ENCODE peak calls at places on chromosomes 13 and 19, in five cellular contexts. One of them, this sample, is unnamed.

GRCh38 chr19:13018037-13018914 is 23.0 kb downstream of the NFIX start:
- DNase-seq in hypothalamus: peak; percentile 68
- DNase-seq in WTC11: peak; percentile 46
- DNase-seq in amniotic stem cell: no peak
- DNase-seq in HS-5: no peak
- DNase-seq in this sample: no peak

GRCh38 chr13:93614776-93615175 is 388.2 kb downstream of the GPC6 start:
- DNase-seq in hypothalamus: no peak
- DNase-seq in WTC11: no peak
- DNase-seq in amniotic stem cell: no peak
- DNase-seq in HS-5: no peak
- DNase-seq in this sample: no peak

GRCh38 chr13:74206061-74206561 is 71.9 kb upstream of the KLF12 start:
- DNase-seq in hypothalamus: no peak
- DNase-seq in WTC11: no peak
- DNase-seq in amniotic stem cell: peak; percentile 28
- DNase-seq in HS-5: no peak
- DNase-seq in this sample: no peak

GRCh38 chr19:2253106-2254051 is 2.8 kb downstream of the JSRP1 start:
- DNase-seq in hypothalamus: no peak
- DNase-seq in WTC11: peak; percentile 72
- DNase-seq in amniotic stem cell: no peak
- DNase-seq in HS-5: no peak
- DNase-seq in this sample: no peak

GRCh38 chr13:110262944-110263343 is 44.0 kb downstream of the COL4A1 start:
- DNase-seq in hypothalamus: no peak
- DNase-seq in WTC11: no peak
- DNase-seq in amniotic stem cell: no peak
- DNase-seq in HS-5: no peak
- DNase-seq in this sample: no peak

GRCh38 chr13:99103536-99103935 is 97.1 kb upstream of the UBAC2 start:
- DNase-seq in hypothalamus: no peak
- DNase-seq in WTC11: no peak
- DNase-seq in amniotic stem cell: no peak
- DNase-seq in HS-5: no peak
- DNase-seq in this sample: peak; percentile 97

GRCh38 chr19:5557691-5558090 is 10.1 kb downstream of the TINCR start:
- DNase-seq in hypothalamus: no peak
- DNase-seq in WTC11: no peak
- DNase-seq in amniotic stem cell: no peak
- DNase-seq in HS-5: no peak
- DNase-seq in this sample: no peak

GRCh38 chr13:48626077-48626449 is 27.7 kb upstream of the CYSLTR2 start:
- DNase-seq in hypothalamus: no peak
- DNase-seq in WTC11: no peak
- DNase-seq in amniotic stem cell: no peak
- DNase-seq in HS-5: no peak
- DNase-seq in this sample: no peak

GRCh38 chr13:102240110-102240509 is 161.7 kb downstream of the FGF14 start:
- DNase-seq in hypothalamus: no peak
- DNase-seq in WTC11: no peak
- DNase-seq in amniotic stem cell: no peak
- DNase-seq in HS-5: no peak
- DNase-seq in this sample: no peak

GRCh38 chr13:114035583-114036501 is 62.0 kb upstream of the C13orf46 start:
- DNase-seq in hypothalamus: peak; percentile 78
- DNase-seq in WTC11: no peak
- DNase-seq in amniotic stem cell: no peak
- DNase-seq in HS-5: no peak
- DNase-seq in this sample: no peak

GRCh38 chr13:109361562-109361961 is 424.8 kb downstream of the IRS2 start:
- DNase-seq in hypothalamus: peak; percentile 4
- DNase-seq in WTC11: no peak
- DNase-seq in amniotic stem cell: no peak
- DNase-seq in HS-5: no peak
- DNase-seq in this sample: no peak

GRCh38 chr13:34003712-34004111 is 185.8 kb downstream of the RFC3 start:
- DNase-seq in hypothalamus: no peak
- DNase-seq in WTC11: no peak
- DNase-seq in amniotic stem cell: no peak
- DNase-seq in HS-5: no peak
- DNase-seq in this sample: no peak

GRCh38 chr19:21432590-21432989 is 35.7 kb downstream of the ZNF493 start:
- DNase-seq in hypothalamus: no peak
- DNase-seq in WTC11: no peak
- DNase-seq in amniotic stem cell: no peak
- DNase-seq in HS-5: no peak
- DNase-seq in this sample: no peak

GRCh38 chr19:56905616-56906015 is 65.1 kb upstream of the PEG3 start:
- DNase-seq in hypothalamus: no peak
- DNase-seq in WTC11: no peak
- DNase-seq in amniotic stem cell: no peak
- DNase-seq in HS-5: no peak
- DNase-seq in this sample: peak; percentile 66

GRCh38 chr13:26390203-26390602 is 136.3 kb downstream of the CDK8 start:
- DNase-seq in hypothalamus: no peak
- DNase-seq in WTC11: no peak
- DNase-seq in amniotic stem cell: no peak
- DNase-seq in HS-5: no peak
- DNase-seq in this sample: no peak

GRCh38 chr13:103187621-103188020 is 121.4 kb upstream of the SLC10A2 start:
- DNase-seq in hypothalamus: no peak
- DNase-seq in WTC11: no peak
- DNase-seq in amniotic stem cell: no peak
- DNase-seq in HS-5: no peak
- DNase-seq in this sample: peak; percentile 33

GRCh38 chr19:4844348-4845179 is 13.1 kb upstream of the TICAM1 start:
- DNase-seq in hypothalamus: no peak
- DNase-seq in WTC11: no peak
- DNase-seq in amniotic stem cell: no peak
- DNase-seq in HS-5: no peak
- DNase-seq in this sample: no peak

GRCh38 chr19:41430907-41431306 is 3.7 kb upstream of the B3GNT8 start:
- DNase-seq in hypothalamus: no peak
- DNase-seq in WTC11: no peak
- DNase-seq in amniotic stem cell: no peak
- DNase-seq in HS-5: no peak
- DNase-seq in this sample: no peak

GRCh38 chr19:32916969-32917611 is 47.5 kb upstream of the SLC7A9 start:
- DNase-seq in hypothalamus: no peak
- DNase-seq in WTC11: no peak
- DNase-seq in amniotic stem cell: no peak
- DNase-seq in HS-5: no peak
- DNase-seq in this sample: no peak

GRCh38 chr13:71979616-71980015 is 112.6 kb upstream of the DACH1 start:
- DNase-seq in hypothalamus: no peak
- DNase-seq in WTC11: peak; percentile 22
- DNase-seq in amniotic stem cell: no peak
- DNase-seq in HS-5: no peak
- DNase-seq in this sample: peak; percentile 26

GRCh38 chr19:34313188-34313587 is 51.8 kb upstream of the GPI start:
- DNase-seq in hypothalamus: no peak
- DNase-seq in WTC11: no peak
- DNase-seq in amniotic stem cell: peak; percentile 16
- DNase-seq in HS-5: peak; percentile 76
- DNase-seq in this sample: no peak

GRCh38 chr13:102401305-102401704 is 543 bp downstream of the FGF14 start:
- DNase-seq in hypothalamus: no peak
- DNase-seq in WTC11: no peak
- DNase-seq in amniotic stem cell: no peak
- DNase-seq in HS-5: no peak
- DNase-seq in this sample: no peak

GRCh38 chr19:10881403-10882107 is 10.2 kb downstream of the CARM1 start:
- DNase-seq in hypothalamus: no peak
- DNase-seq in WTC11: peak; percentile 50
- DNase-seq in amniotic stem cell: no peak
- DNase-seq in HS-5: no peak
- DNase-seq in this sample: peak; percentile 88

GRCh38 chr13:98842858-98843481 is 90.5 kb upstream of the SLC15A1 start:
- DNase-seq in hypothalamus: peak; percentile 71
- DNase-seq in WTC11: peak; percentile 84
- DNase-seq in amniotic stem cell: peak; percentile 51
- DNase-seq in HS-5: no peak
- DNase-seq in this sample: peak; percentile 93

GRCh38 chr13:29081036-29081435 is 260.9 kb downstream of the MTUS2 start:
- DNase-seq in hypothalamus: no peak
- DNase-seq in WTC11: no peak
- DNase-seq in amniotic stem cell: no peak
- DNase-seq in HS-5: no peak
- DNase-seq in this sample: no peak

GRCh38 chr19:42658148-42658547 is 63.4 kb upstream of the CEACAM8 start:
- DNase-seq in hypothalamus: no peak
- DNase-seq in WTC11: no peak
- DNase-seq in amniotic stem cell: no peak
- DNase-seq in HS-5: no peak
- DNase-seq in this sample: no peak

GRCh38 chr19:49468746-49469447 is 5.1 kb upstream of the FLT3LG start:
- DNase-seq in hypothalamus: no peak
- DNase-seq in WTC11: peak; percentile 85
- DNase-seq in amniotic stem cell: no peak
- DNase-seq in HS-5: no peak
- DNase-seq in this sample: no peak

GRCh38 chr13:39952244-39953233 is 297.1 kb downstream of the COG6 start:
- DNase-seq in hypothalamus: no peak
- DNase-seq in WTC11: no peak
- DNase-seq in amniotic stem cell: no peak
- DNase-seq in HS-5: no peak
- DNase-seq in this sample: no peak

GRCh38 chr13:100563779-100564178 is 24.8 kb downstream of the GGACT start:
- DNase-seq in hypothalamus: no peak
- DNase-seq in WTC11: no peak
- DNase-seq in amniotic stem cell: no peak
- DNase-seq in HS-5: no peak
- DNase-seq in this sample: no peak

GRCh38 chr19:13935765-13936486 is 2.3 kb downstream of the PODNL1 start:
- DNase-seq in hypothalamus: no peak
- DNase-seq in WTC11: peak; percentile 70
- DNase-seq in amniotic stem cell: no peak
- DNase-seq in HS-5: no peak
- DNase-seq in this sample: peak; percentile 81

GRCh38 chr13:98476538-98476966 is 100.4 kb downstream of the STK24 start:
- DNase-seq in hypothalamus: no peak
- DNase-seq in WTC11: no peak
- DNase-seq in amniotic stem cell: peak; percentile 66
- DNase-seq in HS-5: peak; percentile 46
- DNase-seq in this sample: no peak

GRCh38 chr13:112136095-112136494 is 69.1 kb downstream of the SOX1 start:
- DNase-seq in hypothalamus: no peak
- DNase-seq in WTC11: no peak
- DNase-seq in amniotic stem cell: no peak
- DNase-seq in HS-5: no peak
- DNase-seq in this sample: peak; percentile 5

This sample was measured in WERI-Rb-1.